ENCODE peak calls at places on chromosomes 12 and 14, in seven cellular contexts. L is RWPE1; C is HS-27A; N is amniotic epithelial cell; J is Daoy; F is putamen; E is activated T-helper 1 cell treated with anti-CD3 and anti-CD28 coated beads, Interleukin-2, amount 50 U/mL, for 16 hours. I is an unnamed sample.

GRCh38 chr12:51430196-51430895 is 5.7 kb downstream of the SLC4A8 start:
- DNase-seq in L (no peak), C (no peak), N (no peak), J (no peak), F (no peak), E (no peak), I (no peak)

GRCh38 chr14:24296341-24297157 is 3.0 kb downstream of the DHRS1 start:
- DNase-seq in L (peak), C (peak), N (peak), J (peak), F (no peak), E (peak), I (peak)

GRCh38 chr12:124397807-124398577 is 103.1 kb downstream of the RFLNA start:
- DNase-seq in L (no peak), C (no peak), N (peak), J (peak), F (no peak), E (no peak), I (no peak)

GRCh38 chr14:92510972-92511371 is 2.6 kb upstream of the RIN3 start:
- DNase-seq in L (peak), C (no peak), N (no peak), J (peak), F (no peak), E (no peak), I (no peak)

GRCh38 chr12:65152012-65152411 is 17.4 kb upstream of the LEMD3 start:
- DNase-seq in L (no peak), C (no peak), N (peak), J (no peak), F (no peak), E (no peak), I (no peak)

GRCh38 chr12:113127791-113128199 is 7.8 kb downstream of the RASAL1 start:
- DNase-seq in L (no peak), C (no peak), N (no peak), J (no peak), F (no peak), E (no peak), I (no peak)

GRCh38 chr14:67704484-67705089 is 2.9 kb downstream of the RDH12 start:
- DNase-seq in L (peak), C (no peak), N (peak), J (peak), F (peak), E (no peak), I (peak)

GRCh38 chr12:42744539-42745156 is 155.1 kb upstream of the PRICKLE1 start:
- DNase-seq in L (no peak), C (no peak), N (peak), J (no peak), F (no peak), E (no peak), I (peak)

GRCh38 chr14:30580616-30581282 is 21.8 kb downstream of the G2E3 start:
- DNase-seq in L (no peak), C (no peak), N (peak), J (no peak), F (no peak), E (no peak), I (no peak)

GRCh38 chr12:46265102-46265501 is 3.7 kb downstream of the SLC38A1 start:
- DNase-seq in L (no peak), C (no peak), N (no peak), J (no peak), F (no peak), E (no peak), I (no peak)

GRCh38 chr14:54487771-54488170 is 1.0 kb downstream of the GMFB start:
- DNase-seq in L (peak), C (no peak), N (peak), J (peak), F (no peak), E (no peak), I (peak)

GRCh38 chr14:29649170-29649569 is 278.5 kb downstream of the PRKD1 start:
- DNase-seq in L (no peak), C (no peak), N (no peak), J (no peak), F (no peak), E (no peak), I (no peak)

GRCh38 chr12:123388218-123388947 is 4.5 kb downstream of the KMT5A start:
- DNase-seq in L (peak), C (no peak), N (peak), J (peak), F (peak), E (peak), I (peak)

GRCh38 chr12:26266881-26267280 is 71.5 kb downstream of the SSPN start:
- DNase-seq in L (no peak), C (no peak), N (no peak), J (no peak), F (no peak), E (no peak), I (no peak)

GRCh38 chr14:78254911-78255431 is 84.8 kb downstream of the NRXN3 start:
- DNase-seq in L (peak), C (no peak), N (no peak), J (peak), F (no peak), E (no peak), I (peak)

GRCh38 chr12:55188974-55189556 is 31.8 kb upstream of the OR10A7 start:
- DNase-seq in L (peak), C (peak), N (peak), J (peak), F (peak), E (no peak), I (peak)

GRCh38 chr14:102728509-102728908 is 48.7 kb upstream of the TRAF3 start:
- DNase-seq in L (no peak), C (no peak), N (no peak), J (no peak), F (peak), E (no peak), I (no peak)

GRCh38 chr12:132264086-132265010 is 65.0 kb downstream of the GALNT9 start:
- DNase-seq in L (no peak), C (no peak), N (no peak), J (no peak), F (no peak), E (no peak), I (no peak)

GRCh38 chr12:15256760-15257159 is 35.5 kb upstream of the RERG start:
- DNase-seq in L (no peak), C (no peak), N (peak), J (no peak), F (no peak), E (no peak), I (no peak)